ENCODE peak calls at places on chromosomes 4 and X, in seven cellular contexts. B, J, F, E, C, R and A are unnamed samples.

GRCh38 chr4:41256740-41257256 is at the start of gene UCHL1:
- DNase-seq in B (no peak), J (peak; percentile 84), F (no peak), E (peak; percentile 71), C (peak; percentile 97), R (no peak), A (no peak)

GRCh38 chrX:131907488-131908314 is 115.4 kb upstream of the STK26 start:
- DNase-seq in B (no peak), J (no peak), F (no peak), E (no peak), C (peak; percentile 4), R (no peak), A (peak; percentile 43)

GRCh38 chr4:56681849-56682175 is 716 bp upstream of the HOPX start:
- DNase-seq in B (no peak), J (no peak), F (no peak), E (no peak), C (no peak), R (no peak), A (no peak)

GRCh38 chr4:151862766-151863165 is 102.0 kb upstream of the GATB start:
- DNase-seq in B (no peak), J (no peak), F (no peak), E (no peak), C (no peak), R (no peak), A (no peak)

GRCh38 chr4:158164849-158165248 is 8.0 kb downstream of the GASK1B start:
- DNase-seq in B (no peak), J (no peak), F (no peak), E (no peak), C (no peak), R (no peak), A (no peak)

GRCh38 chr4:28490669-28491068 is 1630.0 kb downstream of the STIM2 start:
- DNase-seq in B (no peak), J (no peak), F (no peak), E (no peak), C (no peak), R (no peak), A (no peak)

GRCh38 chr4:123649644-123650356 is 253.2 kb downstream of the SPRY1 start:
- DNase-seq in B (peak; percentile 34), J (no peak), F (no peak), E (no peak), C (peak; percentile 38), R (peak; percentile 62), A (no peak)

GRCh38 chr4:101259876-101260275 is 87.5 kb downstream of the PPP3CA start:
- DNase-seq in B (no peak), J (no peak), F (no peak), E (no peak), C (no peak), R (no peak), A (no peak)

GRCh38 chr4:130395871-130396270 is 1299.9 kb downstream of the C4orf33 start:
- DNase-seq in B (no peak), J (no peak), F (no peak), E (no peak), C (no peak), R (no peak), A (no peak)

GRCh38 chr4:40466789-40467188 is 131.7 kb downstream of the CHRNA9 start:
- DNase-seq in B (no peak), J (no peak), F (no peak), E (no peak), C (no peak), R (no peak), A (no peak)

GRCh38 chrX:3713225-3713936 is at the start of gene PRKX:
- DNase-seq in B (peak; percentile 36), J (peak; percentile 63), F (peak; percentile 58), E (peak; percentile 89), C (peak; percentile 76), R (peak; percentile 77), A (peak; percentile 91)

GRCh38 chrX:41692162-41692749 is 3.5 kb downstream of the GPR34 start:
- DNase-seq in B (no peak), J (no peak), F (no peak), E (no peak), C (no peak), R (no peak), A (no peak)

GRCh38 chr4:167903291-167903721 is 189.0 kb upstream of the ANXA10 start:
- DNase-seq in B (no peak), J (no peak), F (no peak), E (no peak), C (no peak), R (no peak), A (no peak)

GRCh38 chrX:21944136-21944615 is 3.7 kb downstream of the SMS start:
- DNase-seq in B (no peak), J (no peak), F (no peak), E (no peak), C (peak; percentile 17), R (no peak), A (no peak)

GRCh38 chr4:7434141-7434765 is 477 bp downstream of the PSAPL1 start:
- DNase-seq in B (no peak), J (no peak), F (no peak), E (peak; percentile 67), C (no peak), R (no peak), A (peak; percentile 65)

GRCh38 chr4:113971706-113972360 is 7.6 kb downstream of the ARSJ start:
- DNase-seq in B (no peak), J (no peak), F (no peak), E (no peak), C (no peak), R (no peak), A (no peak)

GRCh38 chr4:106690487-106690886 is 321.9 kb upstream of the GIMD1 start:
- DNase-seq in B (no peak), J (no peak), F (no peak), E (no peak), C (no peak), R (no peak), A (no peak)

GRCh38 chr4:61200195-61200990 is at the start of gene ADGRL3:
- DNase-seq in B (no peak), J (peak; percentile 63), F (peak; percentile 47), E (peak; percentile 75), C (peak; percentile 95), R (peak; percentile 19), A (peak; percentile 67)

GRCh38 chrX:130097507-130098201 is 12.6 kb downstream of the ELF4 start:
- DNase-seq in B (no peak), J (no peak), F (peak; percentile 69), E (no peak), C (no peak), R (peak; percentile 76), A (peak; percentile 85)

DNA sequence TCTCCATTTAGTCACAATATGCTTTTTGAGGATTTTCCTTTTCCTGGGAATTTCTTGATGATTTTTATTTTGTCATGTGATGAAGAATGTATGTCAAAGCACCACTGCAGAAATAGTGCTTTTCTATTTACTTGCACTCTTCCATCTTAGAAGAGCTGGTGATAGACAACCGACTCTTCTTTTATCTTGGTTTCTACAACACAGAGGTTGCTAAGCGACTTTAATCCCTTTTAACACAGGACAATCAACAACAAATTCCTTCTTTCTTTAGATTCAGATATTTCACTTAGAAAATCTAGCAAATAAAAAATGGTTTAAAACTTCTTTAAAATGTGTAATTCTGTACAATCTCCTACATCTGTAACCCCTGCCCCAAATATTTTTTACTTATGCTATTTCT is 34.6 kb downstream of the TET2 start:
- DNase-seq in B (no peak), J (no peak), F (no peak), E (no peak), C (peak; percentile 78), R (no peak), A (no peak)
- H3K4me1 ChIP-seq in B (no peaks in the 10 kb centered on the region), J (no peaks in the 10 kb centered on the region), F (no peaks in the 10 kb centered on the region), E (no peaks in the 10 kb centered on the region), C (peaks cover 23% of the 10 kb centered on the region), R (no peaks in the 10 kb centered on the region), A (peaks cover 7% of the 10 kb centered on the region)

GRCh38 chr4:127781303-127782024 is 658 bp upstream of the HSPA4L start:
- DNase-seq in B (no peak), J (peak; percentile 70), F (peak; percentile 46), E (peak; percentile 87), C (no peak), R (no peak), A (peak; percentile 89)
- H3K27ac ChIP-seq in B (no peak overlapping the region), J (peak overlapping the region; percentile 91), F (peak overlapping the region; percentile 42), E (peak overlapping the region; percentile 31), C (no peak overlapping the region), R (peak overlapping the region; percentile 40), A (peak overlapping the region; percentile 94)

GRCh38 chr4:18203936-18204335 is 182.4 kb upstream of the LCORL start:
- DNase-seq in B (no peak), J (no peak), F (no peak), E (no peak), C (no peak), R (no peak), A (no peak)

GRCh38 chr4:18194278-18194677 is 172.7 kb upstream of the LCORL start:
- DNase-seq in B (no peak), J (no peak), F (no peak), E (no peak), C (no peak), R (no peak), A (no peak)

GRCh38 chr4:18197467-18197866 is 175.9 kb upstream of the LCORL start:
- DNase-seq in B (no peak), J (no peak), F (no peak), E (no peak), C (no peak), R (no peak), A (no peak)

GRCh38 chr4:18202510-18202909 is 181.0 kb upstream of the LCORL start:
- DNase-seq in B (no peak), J (no peak), F (no peak), E (no peak), C (no peak), R (no peak), A (no peak)

GRCh38 chr4:18198653-18199052 is 177.1 kb upstream of the LCORL start:
- DNase-seq in B (no peak), J (no peak), F (no peak), E (no peak), C (peak; percentile 27), R (no peak), A (no peak)
- H3K4me1 ChIP-seq in B (no peaks in the 10 kb centered on the region), J (no peaks in the 10 kb centered on the region), F (no peaks in the 10 kb centered on the region), E (no peaks in the 10 kb centered on the region), C (no peaks in the 10 kb centered on the region), R (no peaks in the 10 kb centered on the region), A (no peaks in the 10 kb centered on the region)

GRCh38 chrX:133726211-133726630 is 259.2 kb downstream of the GPC3 start:
- DNase-seq in B (no peak), J (no peak), F (no peak), E (no peak), C (no peak), R (no peak), A (no peak)
- H3K27ac ChIP-seq in B (no peak overlapping the region), J (no peak overlapping the region), F (no peak overlapping the region), E (peak overlapping the region; percentile 18), C (no peak overlapping the region), R (no peak overlapping the region), A (no peak overlapping the region)

DNA sequence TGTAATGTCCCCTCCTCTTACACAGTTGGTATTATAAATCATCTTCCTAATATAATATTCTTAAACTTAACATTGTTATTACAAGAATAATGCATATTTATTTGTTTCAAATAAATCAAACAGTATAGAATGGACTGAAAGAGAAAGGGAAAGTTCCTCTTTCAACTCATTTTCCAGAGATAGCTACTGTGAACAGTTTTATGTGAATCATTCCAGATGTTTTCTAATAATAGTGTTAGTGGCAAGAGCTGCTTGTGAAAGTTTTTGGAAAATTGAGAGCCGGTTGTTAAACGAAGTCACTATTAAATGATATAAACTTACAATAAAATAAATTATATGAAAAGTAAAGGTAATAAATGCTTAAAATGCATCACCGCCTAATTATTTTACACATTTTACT is 14.5 kb downstream of the TMSB4X start:
- DNase-seq in B (no peak), J (no peak), F (no peak), E (no peak), C (no peak), R (no peak), A (no peak)
- H3K4me1 ChIP-seq in B (peaks cover 2% of the 10 kb centered on the region), J (no peaks in the 10 kb centered on the region), F (peaks cover 13% of the 10 kb centered on the region), E (peaks cover 3% of the 10 kb centered on the region), C (no peaks in the 10 kb centered on the region), R (no peaks in the 10 kb centered on the region), A (no peaks in the 10 kb centered on the region)

GRCh38 chrX:154548028-154548316 is 552 bp downstream of the IKBKG start:
- DNase-seq in B (no peak), J (no peak), F (no peak), E (no peak), C (no peak), R (no peak), A (no peak)
- H3K27ac ChIP-seq in B (peak overlapping the region; percentile 93), J (peak overlapping the region; percentile 74), F (peak overlapping the region; percentile 87), E (peak overlapping the region; percentile 93), C (peak overlapping the region; percentile 90), R (peak overlapping the region; percentile 91), A (no peak overlapping the region)